ENCODE peak calls at places on chromosomes 3 and 15, in nine cellular contexts. D, Q, N, Y, G, J, U, I and C are unnamed samples.

GRCh38 chr15:56653082-56653481 is 80.2 kb downstream of the ZNF280D start:
- DNase-seq in I (no peak), U (no peak), J (no peak), Y (no peak), G (no peak), N (no peak), Q (no peak), D (no peak), C (no peak)

GRCh38 chr3:27079427-27080105 is 289.6 kb downstream of the NEK10 start:
- DNase-seq in D (no peak), G (no peak), Q (no peak), N (no peak), I (no peak), Y (no peak), J (peak), U (peak), C (no peak)

GRCh38 chr3:120057029-120057428 is 37.2 kb downstream of the GSK3B start:
- DNase-seq in I (no peak), Q (no peak), N (no peak), Y (no peak), U (no peak), D (no peak), J (no peak), G (no peak), C (no peak)

GRCh38 chr3:32758375-32758753 is 59.4 kb upstream of the TRIM71 start:
- DNase-seq in U (no peak), D (no peak), N (no peak), I (no peak), Q (no peak), G (no peak), J (peak), Y (no peak), C (no peak)

GRCh38 chr3:4656059-4656458 is 162.9 kb downstream of the ITPR1 start:
- DNase-seq in I (peak), D (peak), J (peak), G (no peak), Q (peak), Y (no peak), U (peak), N (no peak), C (no peak)

GRCh38 chr3:124282751-124283643 is 291.1 kb upstream of the ROPN1 start:
- DNase-seq in I (no peak), G (no peak), D (no peak), J (no peak), N (no peak), Y (no peak), U (peak), Q (no peak), C (no peak)

GRCh38 chr3:108552267-108553159 is 36.7 kb downstream of the CIP2A start:
- DNase-seq in Y (no peak), U (peak), Q (no peak), G (no peak), N (peak), I (no peak), D (peak), J (peak), C (no peak)

GRCh38 chr3:141553055-141553454 is 66.2 kb downstream of the RASA2 start:
- DNase-seq in U (no peak), N (no peak), Q (no peak), G (no peak), D (no peak), Y (no peak), J (no peak), I (no peak), C (no peak)

GRCh38 chr3:33117461-33117860 is 3.6 kb downstream of the CRTAP start:
- DNase-seq in Q (no peak), U (no peak), J (no peak), Y (no peak), I (no peak), G (no peak), N (no peak), D (no peak), C (no peak)

GRCh38 chr15:94793641-94794040 is 562.3 kb downstream of the MCTP2 start:
- DNase-seq in G (no peak), U (peak), N (no peak), Y (no peak), D (no peak), I (no peak), Q (no peak), J (peak), C (no peak)

GRCh38 chr3:123409443-123410148 is 39.3 kb downstream of the ADCY5 start:
- DNase-seq in I (no peak), U (peak), Q (no peak), G (no peak), N (no peak), J (no peak), D (no peak), Y (no peak), C (no peak)

GRCh38 chr3:113438224-113438623 is 3.1 kb downstream of the CFAP44 start:
- DNase-seq in Y (no peak), J (no peak), U (no peak), D (no peak), Q (no peak), N (no peak), I (no peak), G (no peak), C (no peak)

GRCh38 chr3:76972624-76973296 is 67.1 kb upstream of the ROBO2 start:
- DNase-seq in N (no peak), U (no peak), G (no peak), Y (no peak), J (no peak), I (no peak), Q (no peak), D (no peak), C (no peak)

GRCh38 chr3:186035277-186035676 is 73.6 kb downstream of the ETV5 start:
- DNase-seq in D (no peak), N (no peak), J (peak), Q (no peak), G (no peak), I (peak), Y (no peak), U (peak), C (no peak)

GRCh38 chr3:55246016-55246415 is 241.1 kb downstream of the WNT5A start:
- DNase-seq in G (no peak), N (no peak), U (no peak), J (peak), Q (no peak), Y (no peak), D (no peak), I (no peak), C (no peak)

GRCh38 chr15:66881173-66881905 is 179.3 kb downstream of the SMAD6 start:
- DNase-seq in J (no peak), D (no peak), N (no peak), U (no peak), G (no peak), Y (no peak), Q (no peak), I (no peak), C (no peak)

GRCh38 chr3:190597291-190597690 is 83.4 kb downstream of the IL1RAP start:
- DNase-seq in U (no peak), N (no peak), Y (no peak), J (no peak), G (no peak), Q (no peak), I (no peak), D (no peak), C (no peak)

GRCh38 chr3:126415661-126416591 is 21.2 kb downstream of the CFAP100 start:
- DNase-seq in D (no peak), I (no peak), J (no peak), Q (no peak), U (no peak), Y (no peak), N (no peak), G (no peak), C (no peak)

GRCh38 chr15:52133510-52134220 is 21.1 kb upstream of the BCL2L10 start:
- DNase-seq in Y (no peak), D (no peak), Q (no peak), J (no peak), G (no peak), N (no peak), I (no peak), U (no peak), C (no peak)

GRCh38 chr3:65005481-65005880 is 317.7 kb upstream of the ADAMTS9 start:
- DNase-seq in N (no peak), U (peak), Y (no peak), J (peak), I (no peak), D (no peak), G (no peak), Q (no peak), C (no peak)

GRCh38 chr3:174089592-174089991 is 692.0 kb downstream of the NLGN1 start:
- DNase-seq in D (no peak), I (no peak), J (no peak), N (no peak), Q (no peak), Y (no peak), G (no peak), U (no peak), C (no peak)

GRCh38 chr3:125062904-125063618 is 7.3 kb upstream of the HEG1 start:
- DNase-seq in I (no peak), Q (no peak), G (no peak), U (peak), D (no peak), Y (no peak), J (peak), N (no peak), C (no peak)

GRCh38 chr3:171230857-171231256 is 204.3 kb upstream of the SLC2A2 start:
- DNase-seq in N (no peak), U (no peak), I (no peak), D (no peak), J (no peak), Y (no peak), G (no peak), Q (no peak), C (no peak)

GRCh38 chr3:126026761-126027160 is 57.2 kb downstream of the SLC41A3 start:
- DNase-seq in Q (no peak), N (no peak), D (no peak), Y (no peak), J (no peak), G (no peak), U (no peak), I (no peak), C (no peak)

GRCh38 chr3:197317250-197317963 is 19.0 kb upstream of the DLG1 start:
- DNase-seq in Y (no peak), N (no peak), J (peak), I (no peak), G (no peak), Q (no peak), D (no peak), U (peak), C (no peak)

GRCh38 chr3:43017593-43018195 is 38.6 kb downstream of the GASK1A start:
- DNase-seq in N (no peak), D (no peak), G (no peak), Q (no peak), I (no peak), J (no peak), U (no peak), Y (no peak), C (no peak)